ENCODE peak calls at places on chromosomes 3 and 15, in four cellular contexts. E is heart left ventricle; F is naive thymus-derived CD4-positive, alpha-beta T cell; Z is mammary epithelial cell. H is an unnamed sample.

GRCh38 chr3:194177156-194177555 is 41.2 kb downstream of the HES1 start:
- DNase-seq in E (no peak), F (no peak), Z (no peak), H (no peak)

GRCh38 chr15:31197497-31198414 is 96.2 kb upstream of the TRPM1 start:
- DNase-seq in E (no peak), Z (no peak), F (peak; percentile 21), H (peak; percentile 41)

GRCh38 chr3:178765472-178765871 is 229.2 kb downstream of the KCNMB2 start:
- DNase-seq in Z (no peak), E (no peak), F (no peak), H (no peak)

GRCh38 chr3:71055602-71056001 is 527.9 kb downstream of the FOXP1 start:
- DNase-seq in E (no peak), F (no peak), Z (peak; percentile 51), H (no peak)

GRCh38 chr15:35477853-35478252 is 68.1 kb downstream of the DPH6 start:
- DNase-seq in E (no peak), F (no peak), Z (no peak), H (no peak)

GRCh38 chr3:156806698-156807097 is 19.5 kb upstream of the LEKR1 start:
- DNase-seq in Z (no peak), E (no peak), F (no peak), H (no peak)

GRCh38 chr3:195542261-195542660 is 864 bp downstream of the PPP1R2 start:
- DNase-seq in F (no peak), E (no peak), Z (no peak), H (peak; percentile 25)

GRCh38 chr15:40354408-40355171 is 3.4 kb upstream of the DISP2 start:
- DNase-seq in E (no peak), F (no peak), Z (no peak), H (peak; percentile 58)

GRCh38 chr15:98700501-98700900 is 52.2 kb downstream of the IGF1R start:
- DNase-seq in E (no peak), F (no peak), Z (no peak), H (peak; percentile 95)

GRCh38 chr3:12983326-12983725 is 89.9 kb downstream of the IQSEC1 start:
- DNase-seq in Z (no peak), F (no peak), E (no peak), H (peak; percentile 44)

GRCh38 chr15:58258501-58259274 is 120.5 kb downstream of the AQP9 start:
- DNase-seq in Z (peak; percentile 77), F (no peak), E (no peak), H (peak; percentile 28)

GRCh38 chr3:146187334-146187950 is 26.5 kb upstream of the PLOD2 start:
- DNase-seq in F (no peak), Z (no peak), E (no peak), H (peak; percentile 35)

GRCh38 chr3:133588784-133589465 is 15.4 kb downstream of the CDV3 start:
- DNase-seq in F (no peak), Z (no peak), E (no peak), H (no peak)

GRCh38 chr3:128867200-128868125 is 12.0 kb upstream of the ACAD9 start:
- DNase-seq in E (no peak), F (no peak), Z (peak; percentile 52), H (peak; percentile 49)

GRCh38 chr3:53773586-53774368 is 72.4 kb downstream of the CHDH start:
- DNase-seq in E (no peak), F (no peak), Z (peak; percentile 40), H (no peak)

GRCh38 chr3:186162221-186162620 is 53.3 kb upstream of the ETV5 start:
- DNase-seq in Z (no peak), F (no peak), E (peak; percentile 19), H (no peak)

GRCh38 chr3:89278305-89278704 is 170.9 kb downstream of the EPHA3 start:
- DNase-seq in F (no peak), Z (no peak), E (no peak), H (no peak)

GRCh38 chr3:195906865-195907729 is 1.3 kb downstream of the TNK2 start:
- DNase-seq in F (peak; percentile 84), Z (peak; percentile 66), E (no peak), H (no peak)

GRCh38 chr3:87145553-87145952 is 81.6 kb upstream of the CHMP2B start:
- DNase-seq in F (no peak), E (no peak), Z (peak; percentile 16), H (peak; percentile 42)

GRCh38 chr3:104353951-104354350 is 1012.8 kb upstream of the ALCAM start:
- DNase-seq in F (no peak), Z (no peak), E (no peak), H (no peak)

GRCh38 chr3:163914567-163914966 is 1163.7 kb downstream of the SI start:
- DNase-seq in Z (no peak), F (no peak), E (no peak), H (no peak)

GRCh38 chr15:64905119-64905831 is 6.4 kb upstream of the ANKDD1A start:
- DNase-seq in F (peak; percentile 72), Z (no peak), E (peak; percentile 83), H (peak; percentile 65)

GRCh38 chr3:57696861-57697321 is 4.0 kb upstream of the DENND6A start:
- DNase-seq in F (no peak), E (no peak), Z (peak; percentile 94), H (no peak)

GRCh38 chr15:57363661-57364060 is 12.6 kb upstream of the CGNL1 start:
- DNase-seq in F (no peak), Z (no peak), E (no peak), H (no peak)

GRCh38 chr15:84886211-84886983 is 1.9 kb downstream of the SLC28A1 start:
- DNase-seq in Z (no peak), E (no peak), F (no peak), H (no peak)

GRCh38 chr3:171757377-171758034 is 52.8 kb downstream of the PLD1 start:
- DNase-seq in F (no peak), E (no peak), Z (peak; percentile 51), H (no peak)

GRCh38 chr3:89353465-89353864 is 246.0 kb downstream of the EPHA3 start:
- DNase-seq in F (no peak), Z (peak; percentile 17), E (no peak), H (no peak)

GRCh38 chr15:77499087-77499765 is 78.5 kb downstream of the HMG20A start:
- DNase-seq in Z (no peak), E (no peak), F (no peak), H (no peak)
- H3K27ac ChIP-seq in Z (no peak overlapping the region), E (peak overlapping the region; percentile 86), F (no peak overlapping the region), H (no peak overlapping the region)

DNA sequence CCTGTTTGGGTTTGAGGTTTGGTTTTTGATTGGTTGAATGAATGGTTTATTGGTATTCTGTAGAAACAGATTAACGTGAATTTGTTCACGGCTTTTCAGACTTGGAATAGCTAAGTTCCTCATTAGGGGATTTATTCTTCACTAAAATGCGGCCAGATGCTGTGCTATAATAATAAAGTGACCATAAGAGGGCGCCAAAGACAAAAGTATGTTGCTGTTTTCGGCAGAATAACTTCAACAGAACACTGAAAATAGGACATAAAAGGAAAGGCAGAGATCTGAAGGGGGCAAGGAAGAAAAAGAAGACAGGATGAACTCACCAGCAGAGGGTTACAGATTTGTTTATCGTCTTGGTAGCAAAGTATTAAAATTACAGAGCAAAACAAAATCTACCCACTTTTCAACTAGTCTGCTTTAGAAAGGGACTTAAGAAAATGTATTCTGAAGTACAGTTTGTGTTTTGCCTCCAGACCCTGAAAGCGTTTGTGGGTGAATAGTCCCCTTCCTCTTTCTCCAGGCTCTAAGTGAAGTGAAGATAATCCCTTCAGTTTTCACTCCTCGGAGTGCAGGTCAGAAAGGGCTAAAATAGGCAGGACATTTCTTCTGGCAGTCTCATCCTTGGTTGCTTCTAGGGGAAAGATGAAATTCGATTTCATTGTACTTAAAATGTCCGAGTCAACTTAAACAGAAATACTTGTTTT is 147.6 kb downstream of the IL20RB start:
- DNase-seq in F (peak; percentile 40), E (peak; percentile 13), Z (peak; percentile 35), H (peak; percentile 87)
- H3K4me3 ChIP-seq in F (no peak overlapping the region), E (no peak overlapping the region), Z (no peak overlapping the region), H (peak overlapping the region; percentile 13)

DNA sequence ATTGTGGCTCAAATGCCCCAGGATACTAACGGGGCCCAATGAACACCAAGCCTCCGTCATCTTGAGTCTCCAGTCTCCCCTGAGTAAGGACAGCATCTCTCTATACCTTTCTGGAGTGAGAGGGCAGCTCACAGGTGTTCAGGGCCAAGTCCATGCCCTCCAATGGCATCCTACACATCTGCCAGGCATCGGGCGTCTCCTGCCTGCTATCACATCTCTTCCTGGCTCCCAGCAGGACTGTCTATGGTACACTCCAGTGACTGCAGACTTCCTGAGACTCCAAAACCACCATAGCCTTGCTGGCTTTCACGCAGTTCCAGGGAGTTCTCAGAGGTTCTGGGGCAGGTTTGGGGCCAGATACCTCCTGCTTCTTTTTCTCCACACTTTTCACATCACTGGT is 28.3 kb downstream of the CX3CR1 start:
- DNase-seq in Z (no peak), E (no peak), F (no peak), H (no peak)
- H3K4me1 ChIP-seq in Z (peaks cover 23% of the 10 kb centered on the region), E (peaks cover 8% of the 10 kb centered on the region), F (no peaks in the 10 kb centered on the region), H (no peaks in the 10 kb centered on the region)

GRCh38 chr3:25474000-25474399 is 45.9 kb downstream of the RARB start:
- DNase-seq in Z (no peak), F (no peak), E (no peak), H (no peak)
- H3K27ac ChIP-seq in Z (no peak overlapping the region), F (no peak overlapping the region), E (no peak overlapping the region), H (no peak overlapping the region)

DNA sequence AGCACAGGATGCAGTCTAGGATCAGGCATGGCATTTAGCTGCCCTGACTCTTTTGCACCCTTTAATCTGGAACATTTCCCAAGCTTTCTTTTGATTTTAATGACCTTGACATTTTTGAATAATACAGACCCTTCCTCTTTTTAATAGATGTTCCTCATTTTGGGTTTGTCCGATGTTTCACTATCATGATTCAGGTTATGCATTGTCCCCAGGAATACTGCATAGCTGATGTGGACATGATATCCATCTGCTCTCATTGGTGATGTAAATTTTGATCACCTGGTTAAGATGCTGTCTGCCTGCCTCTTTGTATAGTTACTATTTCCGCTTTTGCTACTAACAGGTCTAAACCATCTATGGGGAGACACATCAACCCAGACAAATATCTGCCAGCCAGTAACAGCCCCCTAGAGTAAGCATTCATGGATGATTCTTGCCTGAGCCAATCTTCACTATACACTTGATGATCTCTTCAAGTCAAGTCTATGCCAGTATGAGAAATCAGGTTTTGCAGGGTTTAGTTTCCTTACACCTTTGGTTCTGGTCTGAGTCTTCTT is 50.6 kb upstream of the ULK4 start:
- DNase-seq in E (no peak), Z (no peak), F (peak; percentile 61), H (no peak)
- H3K4me3 ChIP-seq in E (no peak overlapping the region), Z (no peak overlapping the region), F (peak overlapping the region; percentile 78), H (no peak overlapping the region)

DNA sequence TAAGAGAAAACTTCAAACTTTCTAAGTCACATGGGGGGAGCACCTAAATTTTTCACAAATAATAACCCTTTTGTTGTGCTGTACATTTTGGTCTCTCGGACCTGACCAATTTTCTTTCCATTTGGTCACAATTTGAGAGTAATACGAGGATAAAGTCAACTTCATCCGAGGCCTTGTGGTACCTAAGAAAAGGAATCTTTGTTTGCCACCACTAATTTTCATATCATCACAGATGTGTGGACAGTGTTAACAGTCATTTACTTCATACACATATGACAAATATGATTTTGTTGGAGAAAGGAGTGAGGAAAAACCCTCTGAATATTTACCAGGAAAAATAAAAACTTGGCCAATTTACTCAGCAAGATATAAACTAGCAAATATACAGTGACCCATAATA is 40.8 kb downstream of the VGLL4 start:
- DNase-seq in Z (no peak), F (no peak), E (no peak), H (no peak)
- H3K4me1 ChIP-seq in Z (peaks cover 33% of the 10 kb centered on the region), F (no peaks in the 10 kb centered on the region), E (peaks cover 48% of the 10 kb centered on the region), H (peaks cover 46% of the 10 kb centered on the region)

H was measured in SJCRH30.